ENCODE peak calls at places on chromosomes 6 and 20, in eight cellular contexts. K is NT2/D1; W is amniotic epithelial cell; N is stimulated activated CD4-positive, alpha-beta T cell treated with anti-CD3 and anti-CD28 coated beads, Interleukin-4, amount 100 ng/mL, for 24 hours; O is Calu3; J is ACHN; U is fibroblast of lung; A is nucleus accumbens. S is an unnamed sample.

GRCh38 chr6:148888853-148889252 is 142.0 kb downstream of the UST start:
- DNase-seq in K (no peak), W (no peak), N (no peak), O (no peak), J (no peak), U (peak), A (no peak), S (no peak)

GRCh38 chr6:137309078-137309762 is 90.0 kb upstream of the IFNGR1 start:
- DNase-seq in K (no peak), W (peak), N (no peak), O (peak), J (peak), U (peak), A (no peak), S (peak)

GRCh38 chr6:131362070-131362469 is 211.0 kb upstream of the ARG1 start:
- DNase-seq in K (no peak), W (peak), N (no peak), O (no peak), J (no peak), U (peak), A (no peak), S (no peak)

GRCh38 chr6:56047931-56048520 is 172.6 kb upstream of the BMP5 start:
- DNase-seq in K (no peak), W (no peak), N (no peak), O (no peak), J (no peak), U (no peak), A (no peak), S (no peak)

GRCh38 chr20:17024513-17025105 is 202.2 kb upstream of the PCSK2 start:
- DNase-seq in K (peak), W (no peak), N (no peak), O (no peak), J (peak), U (peak), A (no peak), S (no peak)

GRCh38 chr6:31525932-31526591 is 2.7 kb upstream of the MCCD1 start:
- DNase-seq in K (no peak), W (peak), N (no peak), O (no peak), J (no peak), U (peak), A (no peak), S (no peak)

GRCh38 chr6:63636516-63636968 is 940 bp downstream of the PHF3 start:
- DNase-seq in K (no peak), W (no peak), N (peak), O (peak), J (peak), U (peak), A (peak), S (peak)

GRCh38 chr6:27894839-27895762 is 17.1 kb downstream of the OR2B2 start:
- DNase-seq in K (no peak), W (peak), N (peak), O (peak), J (peak), U (peak), A (no peak), S (no peak)

GRCh38 chr6:109389650-109390274 is 7.5 kb upstream of the CD164 start:
- DNase-seq in K (no peak), W (peak), N (no peak), O (no peak), J (no peak), U (peak), A (no peak), S (no peak)

GRCh38 chr6:111721677-111722219 is 116.1 kb upstream of the TRAF3IP2 start:
- DNase-seq in K (peak), W (peak), N (peak), O (peak), J (peak), U (no peak), A (no peak), S (no peak)

GRCh38 chr6:158041788-158042187 is 60.1 kb downstream of the SYNJ2 start:
- DNase-seq in K (no peak), W (no peak), N (no peak), O (no peak), J (no peak), U (no peak), A (no peak), S (no peak)

GRCh38 chr6:160667854-160668481 is 3.9 kb upstream of the LPA start:
- DNase-seq in K (peak), W (no peak), N (peak), O (peak), J (peak), U (no peak), A (no peak), S (no peak)

GRCh38 chr6:43714311-43715055 is 26.9 kb upstream of the MRPS18A start:
- DNase-seq in K (no peak), W (peak), N (no peak), O (no peak), J (no peak), U (peak), A (no peak), S (no peak)

GRCh38 chr6:12967686-12968085 is 251.1 kb downstream of the PHACTR1 start:
- DNase-seq in K (no peak), W (no peak), N (no peak), O (no peak), J (no peak), U (peak), A (no peak), S (no peak)

GRCh38 chr6:165045631-165046030 is 263.8 kb downstream of the C6orf118 start:
- DNase-seq in K (no peak), W (no peak), N (no peak), O (no peak), J (no peak), U (peak), A (no peak), S (no peak)

GRCh38 chr6:40958740-40959139 is 80.3 kb downstream of the UNC5CL start:
- DNase-seq in K (no peak), W (peak), N (no peak), O (no peak), J (peak), U (peak), A (no peak), S (no peak)

S was measured in dorsolateral prefrontal cortex.